ENCODE peak calls at places on chromosome 19, in four cellular contexts. M is psoas muscle; G is AG10803; P is CD8-positive, alpha-beta T cell. J is an unnamed sample.

GRCh38 chr19:2032296-2032941 is 16.9 kb upstream of the BTBD2 start:
- DNase-seq in M (peak), G (peak), P (no peak), J (peak)

GRCh38 chr19:19416280-19416679 is 10.8 kb downstream of the GATAD2A start:
- DNase-seq in M (no peak), G (no peak), P (no peak), J (no peak)

GRCh38 chr19:389246-389934 is 19.6 kb downstream of the C2CD4C start:
- DNase-seq in M (no peak), G (peak), P (no peak), J (no peak)

GRCh38 chr19:29211562-29212416 is 1.2 kb downstream of the UQCRFS1 start:
- DNase-seq in M (no peak), G (peak), P (no peak), J (no peak)

GRCh38 chr19:28466107-28467045 is 746.6 kb downstream of the UQCRFS1 start:
- DNase-seq in M (peak), G (peak), P (peak), J (no peak)

GRCh38 chr19:37809366-37809765 is 30.0 kb upstream of the ZNF573 start:
- DNase-seq in M (no peak), G (no peak), P (no peak), J (no peak)

GRCh38 chr19:40549007-40549708 is 27.5 kb upstream of the SHKBP1 start:
- DNase-seq in M (peak), G (peak), P (peak), J (peak)

GRCh38 chr19:4130635-4131438 is 6.9 kb upstream of the MAP2K2 start:
- DNase-seq in M (no peak), G (peak), P (no peak), J (no peak)

GRCh38 chr19:43639507-43640423 is at the start of gene CADM4:
- DNase-seq in M (peak), G (no peak), P (no peak), J (peak)

GRCh38 chr19:30330266-30330665 is 41.9 kb upstream of the ZNF536 start:
- DNase-seq in M (no peak), G (no peak), P (no peak), J (no peak)

GRCh38 chr19:31118292-31118925 is 230.8 kb downstream of the TSHZ3 start:
- DNase-seq in M (no peak), G (no peak), P (no peak), J (no peak)

GRCh38 chr19:15253076-15253475 is 20.8 kb upstream of the EPHX3 start:
- DNase-seq in M (no peak), G (no peak), P (no peak), J (no peak)

GRCh38 chr19:14528419-14529253 is 758 bp upstream of the TECR start:
- DNase-seq in M (peak), G (no peak), P (no peak), J (no peak)

GRCh38 chr19:35169226-35169995 is 14.9 kb downstream of the FXYD5 start:
- DNase-seq in M (no peak), G (no peak), P (no peak), J (no peak)

GRCh38 chr19:19444694-19445155 is 39.2 kb downstream of the GATAD2A start:
- DNase-seq in M (no peak), G (peak), P (no peak), J (no peak)

GRCh38 chr19:3171894-3172679 is 6.5 kb upstream of the S1PR4 start:
- DNase-seq in M (no peak), G (no peak), P (no peak), J (no peak)

GRCh38 chr19:55071913-55072312 is 3.8 kb upstream of the EPS8L1 start:
- DNase-seq in M (no peak), G (no peak), P (no peak), J (no peak)

GRCh38 chr19:53389591-53390377 is 5.2 kb upstream of the ZNF765 start:
- DNase-seq in M (peak), G (no peak), P (no peak), J (no peak)

DNA sequence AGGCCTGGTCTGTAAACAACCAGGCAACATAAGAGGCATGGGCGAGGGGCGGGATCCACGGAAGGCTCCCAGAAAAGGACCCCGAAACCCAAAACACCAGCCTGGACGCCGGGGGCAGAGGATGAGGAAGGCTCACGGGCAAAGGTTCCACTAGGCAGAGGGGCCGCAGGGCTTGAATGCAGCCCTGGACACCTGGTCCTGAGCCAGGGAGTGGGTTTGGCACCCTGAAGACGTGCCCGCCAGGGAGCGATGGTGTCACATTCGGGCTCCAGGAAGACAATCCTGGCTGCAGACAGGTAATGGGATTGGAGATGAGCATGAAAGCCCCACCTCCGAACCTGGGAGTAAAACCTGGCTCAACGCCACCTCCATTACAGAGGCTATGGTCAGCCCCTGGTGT is 31.8 kb downstream of the ZNF787 start:
- DNase-seq in M (no peak), G (no peak), P (no peak), J (no peak)
- H3K4me3 ChIP-seq in M (no peak), G (no peak), P (no peak), J (no peak)

GRCh38 chr19:17078038-17078919 is 2.7 kb downstream of the MYO9B start:
- DNase-seq in M (no peak), G (no peak), P (no peak), J (no peak)
- H3K4me3 ChIP-seq in M (no peak), G (no peak), P (no peak), J (no peak)

DNA sequence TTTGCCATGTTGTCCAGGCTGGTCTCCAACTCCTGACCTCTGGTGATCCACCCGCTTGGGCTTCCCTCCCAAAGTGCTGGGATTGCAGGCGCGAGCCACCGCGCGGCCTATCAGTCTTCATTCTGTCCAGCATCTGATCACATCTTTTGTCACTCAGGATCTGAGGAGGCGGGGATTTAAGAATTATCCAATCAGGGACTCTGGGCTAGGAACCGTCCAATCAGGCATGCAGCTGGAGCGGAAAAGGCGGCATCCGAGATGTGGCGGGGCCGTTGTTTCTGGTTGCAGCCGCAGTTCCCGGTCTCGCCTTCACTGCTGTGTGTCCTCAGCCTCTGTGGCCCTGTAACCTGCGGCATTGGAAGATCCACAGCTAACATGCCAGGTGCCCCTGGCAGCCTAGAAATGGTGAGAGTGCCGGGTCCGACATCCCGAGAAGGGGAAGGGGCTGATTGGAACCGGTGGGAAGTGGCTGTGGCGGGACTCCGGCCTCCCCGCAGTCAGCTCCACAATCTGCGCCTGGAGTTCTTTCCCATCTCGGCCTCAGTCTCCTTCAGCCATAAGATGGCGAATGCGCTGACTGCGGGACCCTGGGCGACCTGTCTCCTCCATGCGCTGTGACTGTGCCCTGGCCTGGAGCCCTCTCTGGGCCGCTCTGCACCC is at the start of gene ZNF729:
- DNase-seq in M (no peak), G (no peak), P (no peak), J (no peak)
- H3K4me3 ChIP-seq in M (no peak), G (no peak), P (no peak), J (no peak)

GRCh38 chr19:9914315-9915207 is 21.8 kb downstream of the OLFM2 start:
- DNase-seq in M (peak), G (peak), P (peak), J (peak)
- H3K4me3 ChIP-seq in M (peak), G (peak), P (peak), J (peak)